ENCODE peak calls at places on chromosomes 11 and 22, in four cellular contexts. V is K562, A is HepG2, M is H1. L is an unnamed sample.

GRCh38 chr11:46315783-46316563 is 31.3 kb upstream of the DGKZ start:
- DNase-seq in A (no peak), M (no peak), V (no peak), L (no peak)

GRCh38 chr11:108751444-108751843 is 86.6 kb downstream of the DDX10 start:
- DNase-seq in V (no peak), M (no peak), A (no peak), L (no peak)

GRCh38 chr22:46866591-46866990 is 104.1 kb downstream of the TBC1D22A start:
- DNase-seq in M (peak), A (no peak), V (no peak), L (no peak)

GRCh38 chr22:27107824-27108223 is 450.4 kb downstream of the MIAT start:
- DNase-seq in A (peak), V (no peak), M (no peak), L (no peak)

GRCh38 chr11:67301313-67301921 is 1.9 kb upstream of the SSH3 start:
- DNase-seq in V (no peak), M (no peak), A (no peak), L (no peak)

GRCh38 chr22:29154364-29155048 is 51.2 kb upstream of the EMID1 start:
- DNase-seq in M (peak), V (peak), A (peak), L (no peak)

GRCh38 chr11:118604566-118604965 is 2.8 kb upstream of the PHLDB1 start:
- DNase-seq in M (no peak), V (peak), A (no peak), L (no peak)

GRCh38 chr11:46127150-46127638 is 5.9 kb upstream of the PHF21A start:
- DNase-seq in A (peak), V (peak), M (no peak), L (no peak)

GRCh38 chr11:77147668-77148321 is 19.7 kb downstream of the MYO7A start:
- DNase-seq in V (peak), M (peak), A (no peak), L (no peak)

GRCh38 chr11:36622431-36623136 is 24.5 kb upstream of the RAG2 start:
- DNase-seq in A (peak), V (peak), M (no peak), L (no peak)

GRCh38 chr11:68373810-68374501 is 61.6 kb downstream of the LRP5 start:
- DNase-seq in A (peak), V (no peak), M (no peak), L (no peak)

GRCh38 chr11:73468590-73469161 is 92.5 kb downstream of the RELT start:
- DNase-seq in V (no peak), A (no peak), M (no peak), L (no peak)

GRCh38 chr11:63802637-63803414 is 10.4 kb upstream of the SPINDOC start:
- DNase-seq in V (peak), M (no peak), A (no peak), L (no peak)

GRCh38 chr22:39290724-39291161 is 28.7 kb downstream of the RPL3 start:
- DNase-seq in M (no peak), V (no peak), A (peak), L (no peak)

GRCh38 chr22:20509344-20510047 is 2.1 kb downstream of the MED15 start:
- DNase-seq in A (peak), M (no peak), V (peak), L (no peak)

GRCh38 chr11:10305262-10305963 is 540 bp downstream of the ADM start:
- DNase-seq in M (no peak), V (no peak), A (peak), L (no peak)

GRCh38 chr22:27662359-27663030 is 139.1 kb downstream of the MN1 start:
- DNase-seq in V (no peak), A (peak), M (no peak), L (no peak)

GRCh38 chr11:118238947-118239346 is 13.2 kb downstream of the MPZL3 start:
- DNase-seq in A (no peak), M (no peak), V (no peak), L (no peak)

GRCh38 chr11:20207781-20208621 is 47.7 kb upstream of the DBX1 start:
- DNase-seq in V (no peak), M (peak), A (no peak), L (no peak)

GRCh38 chr11:70084046-70084984 is 6.2 kb downstream of the ANO1 start:
- DNase-seq in V (no peak), M (no peak), A (no peak), L (no peak)
- TF ChIP-seq CREB1 in V (no peak), M (no peak), A (no peak), L (no peak)

DNA sequence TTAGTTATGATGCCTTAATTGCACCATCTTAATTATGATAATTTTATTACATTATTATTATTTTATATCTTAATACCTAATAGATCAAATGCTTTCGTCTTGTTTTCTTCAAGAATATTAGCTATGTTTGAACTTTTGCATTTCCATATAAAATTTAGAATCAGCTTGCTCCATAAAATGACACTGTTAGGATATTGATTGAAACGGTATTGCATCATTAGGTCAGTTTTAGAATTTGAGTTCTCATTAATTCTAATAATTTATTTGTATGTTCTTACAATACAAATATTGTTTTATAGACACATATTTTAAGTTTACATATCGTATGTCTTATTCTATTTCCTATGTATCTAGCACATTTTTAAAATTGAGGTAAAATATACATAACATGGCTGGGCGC is 6.7 kb downstream of the CFAP68 start:
- DNase-seq in M (no peak), V (no peak), A (no peak), L (no peak)
- TF ChIP-seq RFX5 in M (no peak), V (no peak), A (no peak), L (no peak)

GRCh38 chr11:76030973-76031590 is 175.2 kb downstream of the WNT11 start:
- DNase-seq in M (no peak), V (no peak), A (no peak), L (no peak)
- H3K9ac ChIP-seq in M (no peak), V (no peak), A (no peak), L (no peak)

DNA sequence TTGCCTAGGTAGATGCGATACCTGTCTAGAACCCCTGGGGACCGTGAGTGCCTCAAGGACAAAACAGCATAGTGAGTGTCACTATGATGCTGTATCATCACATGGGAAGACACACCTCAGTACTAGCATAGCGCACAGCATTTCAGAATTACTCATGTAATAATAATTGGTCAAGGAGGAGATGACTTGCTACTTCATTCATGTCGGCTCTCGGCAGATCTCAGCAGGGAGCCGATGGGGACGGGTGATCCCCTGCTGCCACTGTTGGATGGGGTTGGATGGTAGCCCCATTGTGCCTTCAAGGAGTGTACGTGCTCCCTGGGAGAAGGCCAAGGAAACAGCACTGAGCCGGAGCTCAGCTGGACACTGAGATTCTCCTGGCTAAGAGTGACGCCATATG is 186.9 kb downstream of the EFCAB6 start:
- DNase-seq in V (no peak), A (no peak), M (no peak), L (no peak)
- TF ChIP-seq CREB1 in V (no peak), A (no peak), M (no peak), L (no peak)

GRCh38 chr11:81449588-81450155 is 1284.0 kb downstream of the FAM181B start:
- DNase-seq in M (no peak), V (no peak), A (no peak), L (no peak)
- TF ChIP-seq RFX5 in M (no peak), V (no peak), A (no peak), L (no peak)

GRCh38 chr22:49617264-49617663 is 210.4 kb downstream of the BRD1 start:
- DNase-seq in V (no peak), A (no peak), M (no peak), L (no peak)

GRCh38 chr22:49618689-49618953 is 209.1 kb downstream of the BRD1 start:
- DNase-seq in V (no peak), A (no peak), M (no peak), L (no peak)

GRCh38 chr22:49614966-49615965 is 212.4 kb downstream of the BRD1 start:
- DNase-seq in M (no peak), V (no peak), A (no peak), L (no peak)

GRCh38 chr22:49617866-49618688 is 209.6 kb downstream of the BRD1 start:
- DNase-seq in M (no peak), A (no peak), V (no peak), L (no peak)

GRCh38 chr22:49616356-49617231 is 211.1 kb downstream of the BRD1 start:
- DNase-seq in M (no peak), A (no peak), V (no peak), L (no peak)
- H3K9ac ChIP-seq in M (no peak), A (no peak), V (no peak), L (no peak)

GRCh38 chr11:34263462-34264186 is 94.2 kb downstream of the ABTB2 start:
- DNase-seq in A (peak), M (no peak), V (no peak), L (no peak)
- TF ChIP-seq CREB1 in A (no peak), M (no peak), V (no peak), L (no peak)

GRCh38 chr11:116334596-116334995 is 438.2 kb downstream of the BUD13 start:
- DNase-seq in A (no peak), V (no peak), M (no peak), L (no peak)
- TF ChIP-seq RFX5 in A (no peak), V (no peak), M (no peak), L (no peak)